ENCODE peak calls at places on chromosomes 3 and 15, in four cellular contexts. M, P, X and U are unnamed samples.

GRCh38 chr3:48347500-48347899 is 14.0 kb upstream of the SPINK8 start:
- DNase-seq in P (no peak), X (no peak), M (no peak), U (no peak)

GRCh38 chr3:165195628-165196576 is at the start of gene SLITRK3:
- DNase-seq in X (peak; percentile 29), M (no peak), P (peak; percentile 19), U (no peak)

GRCh38 chr3:187743195-187744141 is 1.8 kb downstream of the BCL6 start:
- DNase-seq in P (peak; percentile 43), M (peak; percentile 63), X (peak; percentile 71), U (peak; percentile 77)

GRCh38 chr3:158920375-158920774 is 118.5 kb downstream of the MFSD1 start:
- DNase-seq in M (no peak), P (no peak), X (no peak), U (no peak)

GRCh38 chr3:153848701-153849100 is 272.5 kb upstream of the ARHGEF26 start:
- DNase-seq in X (no peak), M (no peak), P (no peak), U (no peak)

GRCh38 chr3:25350741-25351140 is 77.3 kb upstream of the RARB start:
- DNase-seq in X (no peak), P (no peak), M (no peak), U (no peak)

GRCh38 chr3:185489462-185489861 is 9.4 kb downstream of the TMEM41A start:
- DNase-seq in X (no peak), M (no peak), P (no peak), U (no peak)

GRCh38 chr3:133238015-133238414 is 161.8 kb upstream of the BFSP2 start:
- DNase-seq in X (no peak), M (no peak), P (no peak), U (no peak)

GRCh38 chr3:16570113-16570512 is 35.1 kb downstream of the DAZL start:
- DNase-seq in M (no peak), P (no peak), X (no peak), U (no peak)

GRCh38 chr3:24296441-24297205 is 198.0 kb downstream of the THRB start:
- DNase-seq in X (no peak), M (no peak), P (no peak), U (no peak)

GRCh38 chr15:33007295-33007855 is 187.1 kb downstream of the FMN1 start:
- DNase-seq in X (no peak), M (no peak), P (no peak), U (no peak)

GRCh38 chr3:114194750-114195149 is 15.9 kb upstream of the DRD3 start:
- DNase-seq in M (no peak), P (no peak), X (no peak), U (no peak)

GRCh38 chr15:70283511-70283910 is 185.8 kb upstream of the TLE3 start:
- DNase-seq in X (no peak), M (no peak), P (no peak), U (no peak)

GRCh38 chr15:42994546-42994945 is 74.0 kb upstream of the TTBK2 start:
- DNase-seq in X (no peak), P (no peak), M (no peak), U (no peak)

GRCh38 chr3:189699873-189700272 is 68.7 kb downstream of the TP63 start:
- DNase-seq in M (no peak), P (no peak), X (no peak), U (no peak)

GRCh38 chr3:48086736-48087470 is 70.7 kb upstream of the MAP4 start:
- DNase-seq in M (no peak), P (no peak), X (no peak), U (no peak)

GRCh38 chr3:105513042-105513441 is 146.3 kb downstream of the ALCAM start:
- DNase-seq in P (no peak), X (no peak), M (no peak), U (no peak)

GRCh38 chr3:50154840-50155490 is at the start of gene SEMA3F:
- DNase-seq in M (peak; percentile 83), P (peak; percentile 75), X (peak; percentile 86), U (peak; percentile 68)

GRCh38 chr3:131535596-131535995 is 32.8 kb upstream of the MRPL3 start:
- DNase-seq in X (no peak), P (no peak), M (no peak), U (no peak)

GRCh38 chr3:128328546-128329458 is 137.9 kb downstream of the DNAJB8 start:
- DNase-seq in P (no peak), X (no peak), M (peak; percentile 2), U (peak; percentile 22)

GRCh38 chr15:61195116-61196002 is 33.7 kb downstream of the RORA start:
- DNase-seq in M (no peak), X (no peak), P (no peak), U (no peak)

GRCh38 chr3:172856766-172857742 is 106.5 kb downstream of the ECT2 start:
- DNase-seq in X (no peak), M (peak; percentile 32), P (no peak), U (no peak)

GRCh38 chr3:172272699-172273098 is 175.6 kb downstream of the GHSR start:
- DNase-seq in M (no peak), P (no peak), X (no peak), U (no peak)

GRCh38 chr15:49064281-49064653 is 18.0 kb upstream of the SECISBP2L start:
- DNase-seq in P (no peak), M (no peak), X (no peak), U (no peak)

GRCh38 chr3:48306290-48306689 is 27.2 kb downstream of the SPINK8 start:
- DNase-seq in X (no peak), M (no peak), P (no peak), U (no peak)

GRCh38 chr3:161072076-161072697 is 33.0 kb downstream of the B3GALNT1 start:
- DNase-seq in X (no peak), P (no peak), M (no peak), U (no peak)

GRCh38 chr15:69134841-69135240 is 25.6 kb upstream of the GLCE start:
- DNase-seq in P (no peak), X (no peak), M (no peak), U (no peak)

GRCh38 chr3:59771760-59772159 is 721.9 kb upstream of the CFAP20DC start:
- DNase-seq in P (no peak), X (no peak), M (no peak), U (no peak)

GRCh38 chr3:133492159-133492860 is 81.2 kb upstream of the CDV3 start:
- DNase-seq in M (no peak), X (no peak), P (no peak), U (no peak)

GRCh38 chr15:36843822-36844221 is 256.5 kb downstream of the MEIS2 start:
- DNase-seq in P (no peak), X (no peak), M (no peak), U (no peak)

GRCh38 chr3:182370949-182371348 is 422.4 kb upstream of the ATP11B start:
- DNase-seq in X (no peak), P (no peak), M (no peak), U (no peak)

GRCh38 chr15:57651445-57651844 is 55.1 kb upstream of the POLR2M start:
- DNase-seq in X (no peak), M (no peak), P (no peak), U (no peak)

GRCh38 chr3:104553121-104553520 is 813.6 kb upstream of the ALCAM start:
- DNase-seq in P (no peak), M (no peak), X (no peak), U (no peak)

GRCh38 chr3:194689493-194689901 is 3.8 kb downstream of the FAM43A start:
- DNase-seq in M (peak; percentile 24), X (no peak), P (no peak), U (no peak)

GRCh38 chr3:151864423-151865101 is 8.9 kb upstream of the SUCNR1 start:
- DNase-seq in P (no peak), X (no peak), M (no peak), U (no peak)

GRCh38 chr3:126464093-126464492 is 11.6 kb downstream of the ZXDC start:
- DNase-seq in M (no peak), P (no peak), X (no peak), U (no peak)